ENCODE peak calls at places on chromosomes 12 and 14, in seven cellular contexts. Y is mucosa of descending colon, M is tibial nerve, K is kidney, D is SJSA1, H is neural progenitor cell, V is suprapubic skin. S is an unnamed sample. For H3K4me1 and H3K36me3, the result is how much of the 10 kb centered on the place peaks cover.

GRCh38 chr12:131085125-131085815 is 131.6 kb downstream of the ADGRD1 start:
- DNase-seq in K (peak), D (no peak), V (peak), M (peak), H (no peak), Y (no peak), S (peak)

GRCh38 chr12:124722871-124723270 is 140.8 kb downstream of the SCARB1 start:
- DNase-seq in V (no peak), M (no peak), Y (no peak), H (no peak), K (no peak), D (no peak), S (no peak)

GRCh38 chr12:69837191-69838085 is 12.4 kb downstream of the MYRFL start:
- DNase-seq in Y (no peak), H (peak), M (no peak), D (no peak), V (no peak), K (no peak), S (no peak)

GRCh38 chr14:75884198-75884611 is 97.6 kb downstream of the TGFB3 start:
- DNase-seq in M (no peak), V (no peak), H (peak), D (peak), Y (no peak), K (no peak), S (no peak)

GRCh38 chr12:536751-537150 is 77.0 kb downstream of the B4GALNT3 start:
- DNase-seq in Y (no peak), M (no peak), D (no peak), K (no peak), V (no peak), H (no peak), S (no peak)

GRCh38 chr14:104968153-104968527 is 10.0 kb downstream of the AHNAK2 start:
- DNase-seq in D (no peak), H (peak), M (peak), V (peak), K (peak), Y (peak), S (peak)

GRCh38 chr12:112111931-112112330 is 3.3 kb upstream of the NAA25 start:
- DNase-seq in H (no peak), M (no peak), Y (no peak), V (no peak), K (no peak), D (no peak), S (no peak)

GRCh38 chr12:39619316-39619659 is 315 bp downstream of the ABCD2 start:
- DNase-seq in K (no peak), D (no peak), M (no peak), Y (no peak), H (peak), V (no peak), S (no peak)

GRCh38 chr12:12812163-12812562 is 983 bp upstream of the DDX47 start:
- DNase-seq in K (no peak), M (no peak), Y (no peak), V (no peak), D (no peak), H (no peak), S (no peak)

GRCh38 chr14:68756734-68757133 is 36.1 kb downstream of the ZFP36L1 start:
- DNase-seq in H (no peak), Y (no peak), D (no peak), M (no peak), V (no peak), K (no peak), S (no peak)

GRCh38 chr12:16526693-16527092 is 79.3 kb downstream of the LMO3 start:
- DNase-seq in V (no peak), Y (no peak), M (no peak), D (no peak), K (no peak), H (no peak), S (no peak)

GRCh38 chr12:89514751-89515150 is 9.8 kb downstream of the GALNT4 start:
- DNase-seq in K (no peak), D (no peak), H (no peak), Y (no peak), V (no peak), M (no peak), S (no peak)

GRCh38 chr12:6384499-6385436 is 806 bp downstream of the LTBR start:
- DNase-seq in D (no peak), M (no peak), Y (peak), H (no peak), V (no peak), K (no peak), S (no peak)
- H3K4me1 ChIP-seq in D (under half), M (under half), Y (under half), H (under half), V (half or more), K (under half), S (under half)

DNA sequence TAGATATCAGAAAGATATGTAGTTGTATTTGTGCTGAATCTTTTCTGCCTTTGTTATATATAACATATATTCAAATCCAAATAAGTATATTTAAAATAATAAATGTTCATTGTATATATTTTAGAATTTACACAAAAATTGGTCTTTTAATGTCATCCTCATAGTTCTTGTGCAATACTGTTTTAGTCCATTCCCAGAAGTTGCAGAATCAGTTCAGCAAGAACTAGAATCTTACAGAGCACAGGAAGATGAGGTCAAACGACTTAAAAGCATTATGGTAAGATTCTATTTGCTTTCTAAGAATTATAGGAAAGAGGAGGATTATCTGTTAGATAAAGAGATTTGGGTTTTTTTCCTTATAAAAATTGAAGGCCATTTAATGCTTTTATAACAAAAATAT is 51.0 kb downstream of the SCFD1 start:
- DNase-seq in Y (no peak), H (no peak), D (no peak), K (no peak), V (no peak), M (no peak), S (no peak)
- H3K36me3 ChIP-seq in Y (under half), H (under half), D (under half), K (under half), V (under half), M (half or more), S (half or more)

DNA sequence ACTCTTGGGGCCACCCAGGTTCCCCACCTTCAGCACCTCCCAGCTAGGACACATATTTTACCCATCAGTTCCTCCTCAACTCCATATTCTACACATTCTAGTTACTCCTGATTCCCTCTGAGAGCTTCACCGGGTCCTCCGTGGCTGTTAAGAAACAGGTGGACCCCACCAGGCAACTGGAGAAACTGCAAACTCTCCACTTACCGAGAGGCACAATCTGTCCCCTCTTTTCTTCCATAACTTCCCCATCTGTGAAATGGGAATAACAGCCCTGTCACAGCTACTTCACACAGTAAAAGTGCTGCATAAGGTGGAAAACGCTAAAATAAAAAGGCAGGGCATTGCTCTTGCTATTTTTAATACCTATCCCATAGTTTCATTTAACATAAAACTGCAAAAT is 1.5 kb downstream of the SLC7A8 start:
- DNase-seq in K (no peak), V (peak), H (peak), M (no peak), D (no peak), Y (no peak), S (no peak)
- H3K4me3 ChIP-seq in K (peak), V (peak), H (peak), M (peak), D (no peak), Y (no peak), S (peak)

GRCh38 chr14:74596747-74597456 is 15.1 kb downstream of the LTBP2 start:
- DNase-seq in V (no peak), M (no peak), D (no peak), K (peak), Y (no peak), H (no peak), S (peak)
- H3K4me1 ChIP-seq in V (half or more), M (under half), D (under half), K (under half), Y (under half), H (under half), S (half or more)

GRCh38 chr12:109948382-109948781 is 47.8 kb downstream of the GIT2 start:
- DNase-seq in D (no peak), V (no peak), M (no peak), K (no peak), Y (no peak), H (no peak), S (no peak)

GRCh38 chr12:109944975-109945374 is 44.9 kb downstream of the TCHP start:
- DNase-seq in M (no peak), Y (no peak), K (no peak), V (no peak), H (peak), D (no peak), S (no peak)

GRCh38 chr12:109946505-109946904 is 46.4 kb downstream of the TCHP start:
- DNase-seq in Y (no peak), V (no peak), M (no peak), D (no peak), K (no peak), H (peak), S (no peak)

GRCh38 chr12:109947511-109947910 is 47.4 kb downstream of the TCHP start:
- DNase-seq in Y (no peak), V (no peak), H (no peak), M (no peak), K (no peak), D (peak), S (no peak)

GRCh38 chr12:109946913-109947312 is 46.8 kb downstream of the TCHP start:
- DNase-seq in K (no peak), V (no peak), D (no peak), H (no peak), M (no peak), Y (no peak), S (no peak)
- H3K36me3 ChIP-seq in K (under half), V (half or more), D (half or more), H (under half), M (under half), Y (under half), S (under half)

DNA sequence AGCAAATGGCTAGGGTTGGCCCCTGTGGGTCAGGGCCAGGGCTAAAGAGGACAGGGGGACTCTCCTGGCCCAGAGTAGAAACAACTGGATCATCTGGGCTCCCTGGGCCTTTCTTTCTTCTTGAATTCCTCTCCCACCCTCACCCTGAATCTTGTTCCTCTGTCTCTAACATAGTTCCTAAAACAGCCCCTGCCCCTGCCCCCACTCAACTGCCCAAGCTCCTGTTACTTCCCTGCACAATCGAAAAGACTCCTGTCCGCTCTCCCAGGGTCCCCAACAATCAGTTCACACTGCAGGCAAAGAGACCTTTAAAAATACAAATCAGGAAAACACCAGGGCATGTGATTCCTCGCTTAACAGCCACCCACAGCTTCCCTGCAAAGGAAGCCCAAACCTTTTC is 18.0 kb upstream of the ANKRD33 start:
- DNase-seq in V (no peak), K (no peak), H (no peak), Y (no peak), M (no peak), D (no peak), S (no peak)
- H3K4me3 ChIP-seq in V (no peak), K (no peak), H (peak), Y (no peak), M (no peak), D (no peak), S (no peak)